ENCODE peak calls at places on chromosomes 7 and 10, in four cellular contexts. U is HepG2, F is K562, P is GM12878. T is an unnamed sample.

GRCh38 chr7:2540641-2541051 is 14.7 kb downstream of the BRAT1 start:
- DNase-seq in U (no peak), F (no peak), P (no peak), T (no peak)

GRCh38 chr10:53403688-53404087 is 631.1 kb upstream of the MBL2 start:
- DNase-seq in P (no peak), U (no peak), F (no peak), T (no peak)

GRCh38 chr7:130887182-130888016 is 153.4 kb upstream of the KLF14 start:
- DNase-seq in P (no peak), U (peak; percentile 56), F (no peak), T (no peak)

GRCh38 chr10:1594372-1595241 is 142.7 kb downstream of the ADARB2 start:
- DNase-seq in P (no peak), F (no peak), U (no peak), T (no peak)

GRCh38 chr10:78806805-78807221 is 262.0 kb upstream of the ZMIZ1 start:
- DNase-seq in U (no peak), F (no peak), P (no peak), T (no peak)

GRCh38 chr10:100529473-100530298 is at the start of gene NDUFB8:
- DNase-seq in U (peak; percentile 70), P (peak; percentile 53), F (peak; percentile 77), T (peak; percentile 95)

GRCh38 chr7:114879554-114879953 is 42.3 kb upstream of the MDFIC start:
- DNase-seq in U (no peak), F (no peak), P (no peak), T (no peak)

GRCh38 chr7:24619978-24620377 is 46.7 kb downstream of the PALS2 start:
- DNase-seq in P (no peak), U (no peak), F (no peak), T (no peak)

GRCh38 chr10:93897070-93897797 is 3.5 kb downstream of the SLC35G1 start:
- DNase-seq in U (no peak), F (no peak), P (no peak), T (no peak)

GRCh38 chr10:1372212-1372611 is 316.0 kb downstream of the WDR37 start:
- DNase-seq in U (no peak), P (no peak), F (no peak), T (no peak)

GRCh38 chr10:75288140-75288711 is 52.5 kb upstream of the COMTD1 start:
- DNase-seq in F (no peak), P (no peak), U (no peak), T (no peak)

GRCh38 chr10:98377536-98377935 is 37.4 kb downstream of the PYROXD2 start:
- DNase-seq in P (no peak), U (no peak), F (no peak), T (no peak)

GRCh38 chr10:48404646-48405045 is 98.2 kb downstream of the MAPK8 start:
- DNase-seq in U (no peak), P (no peak), F (no peak), T (no peak)

GRCh38 chr7:102152672-102153585 is 133.7 kb upstream of the SH2B2 start:
- DNase-seq in P (no peak), U (peak; percentile 94), F (no peak), T (no peak)

GRCh38 chr7:149790146-149790548 is 16.8 kb upstream of the ZNF467 start:
- DNase-seq in P (no peak), U (no peak), F (peak; percentile 91), T (peak; percentile 43)

DNA sequence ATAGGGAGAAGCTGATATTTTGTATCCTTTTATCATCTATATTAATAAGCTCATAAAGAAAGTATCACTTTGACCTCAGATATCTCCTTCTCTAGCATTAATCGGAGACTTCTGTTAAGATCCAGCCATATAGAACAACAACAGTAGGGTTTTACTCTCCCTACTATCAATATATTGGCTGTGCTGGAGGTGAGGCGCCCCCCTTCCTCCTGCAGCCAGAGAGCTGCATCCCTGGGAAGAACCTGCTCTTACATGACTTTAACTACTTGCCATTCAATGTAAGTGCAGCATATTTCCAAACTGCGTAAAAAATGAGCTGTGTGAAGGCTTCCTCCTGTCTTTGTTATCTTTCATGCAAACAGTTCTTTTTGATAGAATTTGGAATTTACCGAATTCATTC is 247.8 kb downstream of the SDK1 start:
- DNase-seq in U (no peak), P (no peak), F (no peak), T (no peak)
- TF ChIP-seq FOXM1 in U (no peak), P (no peak), F (no peak), T (no peak)

GRCh38 chr7:124662937-124663336 is 102.7 kb downstream of the GPR37 start:
- DNase-seq in F (no peak), U (no peak), P (no peak), T (no peak)

GRCh38 chr7:124671976-124672375 is 93.6 kb downstream of the GPR37 start:
- DNase-seq in U (no peak), P (no peak), F (no peak), T (no peak)

GRCh38 chr7:124662372-124662771 is 103.2 kb downstream of the GPR37 start:
- DNase-seq in F (no peak), U (no peak), P (no peak), T (no peak)

GRCh38 chr7:124667754-124668153 is 97.8 kb downstream of the GPR37 start:
- DNase-seq in P (no peak), F (no peak), U (no peak), T (no peak)

DNA sequence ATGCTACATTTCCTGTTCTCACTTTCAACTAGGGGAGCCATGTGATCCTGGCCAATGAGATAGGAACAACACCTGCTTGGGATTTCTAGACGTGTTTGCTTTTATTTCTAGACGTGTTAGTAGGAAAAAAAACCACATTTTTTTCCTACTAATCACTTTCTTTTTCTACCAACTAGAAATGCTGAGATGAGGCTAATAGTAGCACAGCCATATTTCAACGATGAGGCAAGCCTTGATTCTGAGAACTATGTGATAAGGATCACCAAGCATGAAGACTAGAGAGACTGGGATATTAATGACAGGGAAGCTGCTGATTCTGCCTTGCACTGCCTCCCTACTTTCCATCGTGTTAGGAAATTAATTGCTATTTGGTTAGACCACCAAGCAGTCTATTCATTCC is 98.3 kb downstream of the GPR37 start:
- DNase-seq in P (no peak), U (no peak), F (no peak), T (no peak)
- TF ChIP-seq SP1 in P (no peak), U (no peak), F (no peak), T (no peak)

GRCh38 chr7:43637114-43637806 is 54.4 kb downstream of the STK17A start:
- DNase-seq in F (no peak), P (no peak), U (no peak), T (no peak)
- TF ChIP-seq FOXM1 in F (no peak), P (no peak), U (no peak), T (no peak)

GRCh38 chr10:102133373-102134195 is 744 bp downstream of the PPRC1 start:
- DNase-seq in P (no peak), U (peak; percentile 78), F (peak; percentile 84), T (peak; percentile 81)
- TF ChIP-seq SP1 in P (no peak), U (no peak), F (no peak), T (no peak)

GRCh38 chr10:114044251-114045070 is 795 bp downstream of the ADRB1 start:
- DNase-seq in F (no peak), U (no peak), P (no peak), T (no peak)
- TF ChIP-seq FOXM1 in F (no peak), U (no peak), P (no peak), T (no peak)

DNA sequence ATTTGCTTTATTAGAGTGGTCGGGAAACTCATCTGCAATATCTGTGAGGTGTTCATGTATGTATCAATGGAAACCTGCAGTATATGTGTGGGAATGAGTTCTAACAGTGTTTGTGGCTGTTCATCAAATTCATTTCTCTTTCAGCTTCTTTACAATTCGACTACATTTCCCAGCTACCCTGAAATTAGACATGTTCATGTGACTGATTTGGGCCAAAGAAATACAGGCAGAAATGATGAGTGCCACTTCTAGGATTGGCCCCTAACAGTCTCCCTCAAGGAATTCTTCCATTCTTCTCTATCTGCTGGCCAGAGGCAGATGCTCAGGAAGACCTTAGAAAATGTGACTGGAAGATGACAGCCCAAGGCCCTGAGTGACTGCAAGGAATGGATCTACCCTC is 114.8 kb upstream of the WAC start:
- DNase-seq in P (no peak), U (no peak), F (no peak), T (no peak)
- TF ChIP-seq SP1 in P (no peak), U (no peak), F (no peak), T (no peak)

GRCh38 chr10:67618116-67618515 is 77.9 kb downstream of the CTNNA3 start:
- DNase-seq in P (no peak), F (no peak), U (no peak), T (no peak)
- TF ChIP-seq FOXM1 in P (no peak), F (no peak), U (no peak), T (no peak)

DNA sequence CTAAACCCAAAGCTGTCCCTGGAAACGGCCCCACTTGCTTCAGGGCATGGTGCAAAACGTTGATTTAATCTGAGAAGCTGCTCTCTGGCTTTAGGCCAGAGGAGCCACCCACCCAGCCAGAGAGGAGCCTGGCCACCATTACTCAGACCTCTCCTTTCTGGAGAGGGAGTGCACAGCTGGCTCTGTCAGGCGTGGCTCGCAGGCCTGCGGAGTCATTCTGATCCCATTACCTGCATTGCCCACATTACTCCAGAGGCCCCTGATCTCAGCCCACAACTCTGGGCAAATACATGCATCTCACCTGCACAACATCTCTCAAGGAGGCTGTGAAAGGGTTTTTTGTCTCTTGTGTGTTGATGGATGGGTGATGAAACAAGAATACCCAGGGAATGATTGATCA is 370.0 kb upstream of the IGFBP3 start:
- DNase-seq in P (peak; percentile 47), F (no peak), U (no peak), T (no peak)
- TF ChIP-seq SP1 in P (peak; percentile 53), F (no peak), U (no peak), T (no peak)

GRCh38 chr7:42493436-42494198 is 256.6 kb upstream of the GLI3 start:
- DNase-seq in P (no peak), U (no peak), F (peak; percentile 17), T (peak; percentile 60)
- TF ChIP-seq FOXM1 in P (no peak), U (no peak), F (no peak), T (no peak)

GRCh38 chr7:132004528-132004927 is 448.1 kb upstream of the PODXL start:
- DNase-seq in F (no peak), P (no peak), U (no peak), T (no peak)
- TF ChIP-seq SP1 in F (no peak), P (no peak), U (no peak), T (no peak)

T was measured in HEK293T.